ENCODE peak calls at places on chromosome 3, in five cellular contexts. K, N, D, G and C are unnamed samples.

GRCh38 chr3:184005981-184006507 is 11.6 kb downstream of the ABCC5 start:
- DNase-seq in N (no peak), K (no peak), D (peak), G (peak), C (peak)

GRCh38 chr3:23497156-23497555 is 294.0 kb downstream of the UBE2E2 start:
- DNase-seq in K (no peak), D (no peak), N (no peak), G (no peak), C (no peak)

GRCh38 chr3:42042747-42043115 is 48.4 kb upstream of the TRAK1 start:
- DNase-seq in G (no peak), N (no peak), D (no peak), K (no peak), C (no peak)

GRCh38 chr3:161559177-161559998 is 62.8 kb downstream of the OTOL1 start:
- DNase-seq in G (peak), K (peak), N (no peak), D (peak), C (no peak)

GRCh38 chr3:17411157-17411877 is 331.1 kb downstream of the TBC1D5 start:
- DNase-seq in K (no peak), D (no peak), G (no peak), N (no peak), C (no peak)

GRCh38 chr3:170076715-170077238 is 39.0 kb downstream of the GPR160 start:
- DNase-seq in N (no peak), D (peak), K (peak), G (no peak), C (no peak)

GRCh38 chr3:139388961-139389551 is 391 bp downstream of the COPB2 start:
- DNase-seq in N (no peak), G (no peak), D (peak), K (no peak), C (no peak)

GRCh38 chr3:22536582-22536981 is 666.5 kb upstream of the UBE2E2 start:
- DNase-seq in K (no peak), G (no peak), N (no peak), D (no peak), C (no peak)

GRCh38 chr3:67661079-67661478 is 6.7 kb upstream of the SUCLG2 start:
- DNase-seq in K (no peak), D (no peak), G (no peak), N (no peak), C (no peak)

GRCh38 chr3:127749787-127750225 is 72.5 kb downstream of the MGLL start:
- DNase-seq in N (no peak), G (no peak), K (no peak), D (peak), C (no peak)

GRCh38 chr3:189394599-189395121 is 222.9 kb downstream of the TPRG1 start:
- DNase-seq in K (no peak), N (no peak), G (no peak), D (no peak), C (peak)

GRCh38 chr3:56890448-56891083 is 88.8 kb upstream of the ARHGEF3 start:
- DNase-seq in G (no peak), K (no peak), N (no peak), D (no peak), C (no peak)

GRCh38 chr3:43766672-43767465 is 76.1 kb downstream of the ABHD5 start:
- DNase-seq in K (no peak), G (no peak), N (no peak), D (peak), C (no peak)

GRCh38 chr3:124221286-124221821 is 229.4 kb upstream of the ROPN1 start:
- DNase-seq in D (no peak), N (no peak), G (no peak), K (no peak), C (no peak)

GRCh38 chr3:197749315-197749600 is 425 bp upstream of the FYTTD1 start:
- DNase-seq in G (peak), N (no peak), K (no peak), D (peak), C (no peak)

GRCh38 chr3:169390310-169390731 is 273.2 kb downstream of the MECOM start:
- DNase-seq in D (no peak), N (no peak), G (no peak), K (no peak), C (peak)

GRCh38 chr3:190486201-190486865 is 27.6 kb upstream of the IL1RAP start:
- DNase-seq in K (no peak), N (no peak), G (no peak), D (no peak), C (no peak)

GRCh38 chr3:194450341-194450740 is 36.5 kb downstream of the ATP13A3 start:
- DNase-seq in G (no peak), D (no peak), K (no peak), N (no peak), C (no peak)

GRCh38 chr3:188432826-188433525 is 279.0 kb downstream of the LPP start:
- DNase-seq in N (no peak), G (no peak), K (no peak), D (no peak), C (no peak)

GRCh38 chr3:189602471-189602870 is 28.7 kb upstream of the TP63 start:
- DNase-seq in K (no peak), N (no peak), D (no peak), G (no peak), C (no peak)

GRCh38 chr3:85603378-85603777 is 644.6 kb downstream of the CADM2 start:
- DNase-seq in N (no peak), D (no peak), G (no peak), K (no peak), C (no peak)

GRCh38 chr3:59128685-59129084 is 78.9 kb upstream of the CFAP20DC start:
- DNase-seq in D (no peak), N (peak), K (no peak), G (no peak), C (no peak)

GRCh38 chr3:72997421-72997961 is 880 bp downstream of the PPP4R2 start:
- DNase-seq in G (peak), D (peak), N (no peak), K (peak), C (no peak)

GRCh38 chr3:184685646-184686045 is 26.2 kb downstream of the MAGEF1 start:
- DNase-seq in D (no peak), K (no peak), G (no peak), N (no peak), C (no peak)

GRCh38 chr3:99330281-99330680 is 308.1 kb upstream of the COL8A1 start:
- DNase-seq in D (no peak), G (no peak), N (no peak), K (no peak), C (no peak)

GRCh38 chr3:53009826-53010539 is 35.9 kb downstream of the SFMBT1 start:
- DNase-seq in D (no peak), N (no peak), K (no peak), G (no peak), C (no peak)

GRCh38 chr3:29065211-29065785 is 215.6 kb upstream of the RBMS3 start:
- DNase-seq in D (no peak), K (no peak), G (no peak), N (no peak), C (no peak)

DNA sequence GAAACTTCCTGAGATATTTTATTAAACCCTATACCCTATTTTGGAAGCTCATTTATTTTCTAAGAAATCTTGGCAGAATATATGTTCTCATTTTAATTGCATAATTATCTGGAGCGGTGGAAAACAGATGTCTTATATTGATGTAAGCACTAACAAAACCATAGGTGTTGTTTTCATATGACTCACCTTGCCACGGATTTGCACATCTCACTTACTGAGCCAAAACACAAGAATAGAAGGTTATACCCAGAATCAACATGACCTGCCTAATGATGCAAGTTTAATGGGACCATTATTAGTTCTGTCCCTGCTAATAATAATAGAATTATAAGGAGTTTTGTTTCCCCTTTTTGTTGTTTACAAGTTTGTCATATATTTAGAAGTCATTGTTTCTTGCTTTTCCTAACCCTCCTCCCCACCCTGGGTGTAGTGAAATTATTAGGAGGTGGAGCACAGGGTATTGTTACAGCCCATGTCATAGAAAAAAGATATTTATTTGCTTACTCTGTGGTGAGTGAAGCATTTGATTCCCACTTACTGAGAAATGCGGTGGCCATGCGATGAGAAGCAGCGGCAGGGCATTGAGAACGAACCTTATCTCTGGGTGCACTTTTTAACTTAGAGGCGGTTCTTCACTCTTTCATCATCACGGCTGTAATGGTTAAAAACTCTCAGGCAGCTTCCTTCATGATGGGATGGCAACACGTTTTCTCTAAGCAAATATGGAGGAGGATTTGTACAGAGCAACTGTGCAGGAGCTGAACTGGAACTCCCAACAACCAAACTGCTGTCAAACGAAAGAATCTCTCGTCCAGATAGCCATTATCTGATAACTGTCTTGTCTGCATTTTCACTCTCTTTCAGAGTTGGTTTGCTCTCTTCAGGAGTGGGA is 521 bp downstream of the IL5RA start:
- DNase-seq in D (peak), N (no peak), G (no peak), K (no peak), C (no peak)
- TF ChIP-seq JUND in D (no peak), N (no peak), G (no peak), K (no peak), C (no peak)

GRCh38 chr3:49723301-49723630 is 485 bp downstream of the GMPPB start:
- DNase-seq in K (peak), N (no peak), G (peak), D (peak), C (no peak)

GRCh38 chr3:49723631-49724551 is at the start of gene GMPPB:
- DNase-seq in G (peak), D (peak), N (peak), K (peak), C (peak)

GRCh38 chr3:49725906-49726681 is 2.3 kb upstream of the GMPPB start:
- DNase-seq in K (no peak), D (no peak), N (no peak), G (no peak), C (no peak)

GRCh38 chr3:49722896-49723295 is 855 bp downstream of the GMPPB start:
- DNase-seq in G (no peak), N (peak), K (no peak), D (no peak), C (no peak)

DNA sequence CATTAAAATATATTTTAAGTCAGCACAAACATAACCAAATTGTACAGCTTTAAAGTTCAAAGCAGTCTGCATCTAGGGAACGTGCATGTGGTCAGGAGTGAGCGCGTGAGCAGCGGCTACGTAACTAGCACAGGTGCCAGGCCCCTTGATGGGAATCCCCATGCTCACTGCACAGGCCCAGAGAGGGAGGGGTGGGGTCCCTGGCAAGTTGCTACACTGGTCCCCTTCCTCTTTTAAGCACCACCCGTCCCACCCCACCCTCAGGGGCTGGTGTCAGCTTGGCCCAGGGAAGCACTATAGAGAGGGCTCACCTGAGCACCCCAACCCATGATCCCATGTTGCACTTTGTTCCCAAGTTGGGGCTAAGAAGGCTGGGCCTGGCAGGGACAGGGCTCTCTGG is 835 bp upstream of the GMPPB start:
- DNase-seq in G (no peak), K (no peak), D (no peak), N (peak), C (no peak)
- TF ChIP-seq ATF3 in G (no peak), K (no peak), D (no peak), N (no peak), C (no peak)

GRCh38 chr3:133083395-133083794 is 45.2 kb downstream of the TMEM108 start:
- DNase-seq in K (no peak), N (no peak), D (no peak), G (no peak), C (no peak)

GRCh38 chr3:133081016-133081415 is 42.8 kb downstream of the TMEM108 start:
- DNase-seq in N (no peak), D (no peak), K (no peak), G (no peak), C (no peak)

GRCh38 chr3:133075027-133075426 is 36.8 kb downstream of the TMEM108 start:
- DNase-seq in K (no peak), N (no peak), D (no peak), G (no peak), C (no peak)

GRCh38 chr3:133079621-133080020 is 41.4 kb downstream of the TMEM108 start:
- DNase-seq in K (no peak), N (no peak), G (no peak), D (no peak), C (no peak)

DNA sequence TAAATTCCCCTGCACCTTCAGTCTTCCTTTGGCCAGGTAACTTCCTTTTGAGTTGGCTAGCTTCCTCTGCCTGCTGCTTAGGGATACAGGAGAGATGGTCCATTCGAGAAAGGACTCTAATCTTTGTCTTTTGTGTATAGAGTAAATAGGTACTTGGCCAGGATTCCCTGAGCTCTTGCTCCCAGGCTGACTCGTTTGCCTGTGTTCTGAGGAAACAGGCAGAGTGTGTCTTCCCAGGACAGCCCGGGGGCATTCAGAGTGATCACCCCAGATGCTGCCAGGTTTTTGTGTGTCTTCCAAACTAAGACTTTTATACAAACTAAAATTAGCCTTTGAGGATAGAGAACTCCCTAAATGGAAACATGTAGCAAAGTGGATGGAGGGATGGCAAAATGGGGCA is 39.5 kb downstream of the TMEM108 start:
- DNase-seq in K (no peak), N (no peak), D (no peak), G (no peak), C (no peak)
- TF ChIP-seq JUND in K (no peak), N (no peak), D (no peak), G (no peak), C (no peak)

GRCh38 chr3:152047465-152047864 is 174.0 kb downstream of the SUCNR1 start:
- DNase-seq in G (no peak), D (no peak), N (no peak), K (no peak), C (no peak)

GRCh38 chr3:152046280-152046679 is 172.8 kb downstream of the SUCNR1 start:
- DNase-seq in K (no peak), N (no peak), D (no peak), G (no peak), C (no peak)

GRCh38 chr3:152040319-152040718 is 166.9 kb downstream of the SUCNR1 start:
- DNase-seq in D (no peak), K (no peak), N (no peak), G (no peak), C (no peak)

GRCh38 chr3:152039887-152040286 is 166.4 kb downstream of the SUCNR1 start:
- DNase-seq in G (no peak), N (no peak), K (no peak), D (no peak), C (peak)

DNA sequence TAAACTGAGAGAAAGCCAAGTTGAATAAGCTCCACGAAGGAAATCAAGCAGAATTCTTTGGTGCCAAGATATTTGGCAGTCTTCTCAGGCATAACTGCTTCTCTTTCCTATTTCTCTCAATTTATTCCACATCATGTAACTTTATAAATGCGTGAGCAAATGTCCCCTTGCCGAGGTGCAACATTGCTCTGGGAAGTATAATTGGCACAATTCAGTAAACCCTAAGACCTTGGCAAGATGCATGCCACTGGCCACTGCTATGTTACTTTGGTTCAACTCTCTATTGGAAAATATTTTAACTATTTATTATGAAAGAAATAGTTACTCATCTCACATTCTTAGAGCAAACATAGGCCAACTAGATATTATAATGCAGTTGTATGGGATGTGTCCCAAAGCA is 170.2 kb downstream of the SUCNR1 start:
- DNase-seq in N (no peak), G (no peak), K (no peak), D (no peak), C (no peak)
- TF ChIP-seq ATF3 in N (no peak), G (no peak), K (no peak), D (no peak), C (no peak)

GRCh38 chr3:20340324-20340928 is 154.4 kb upstream of the SGO1 start:
- DNase-seq in D (peak), G (peak), K (peak), N (peak), C (peak)

GRCh38 chr3:20344400-20344959 is 158.5 kb upstream of the SGO1 start:
- DNase-seq in G (no peak), N (no peak), K (no peak), D (no peak), C (no peak)

GRCh38 chr3:20346369-20346768 is 160.4 kb upstream of the SGO1 start:
- DNase-seq in G (no peak), K (no peak), N (no peak), D (no peak), C (no peak)

GRCh38 chr3:20343790-20344189 is 157.8 kb upstream of the SGO1 start:
- DNase-seq in G (no peak), K (no peak), D (no peak), N (no peak), C (no peak)
- TF ChIP-seq JUND in G (no peak), K (no peak), D (no peak), N (no peak), C (no peak)

GRCh38 chr3:187257471-187257870 is 34.1 kb downstream of the MASP1 start:
- DNase-seq in N (no peak), G (no peak), K (no peak), D (no peak), C (no peak)

GRCh38 chr3:187256217-187256616 is 35.3 kb downstream of the MASP1 start:
- DNase-seq in D (peak), N (no peak), G (no peak), K (no peak), C (no peak)

GRCh38 chr3:187262360-187262759 is 29.2 kb downstream of the MASP1 start:
- DNase-seq in D (no peak), N (no peak), G (no peak), K (no peak), C (no peak)

GRCh38 chr3:187261541-187261969 is 30.0 kb downstream of the MASP1 start:
- DNase-seq in G (no peak), D (no peak), N (no peak), K (no peak), C (no peak)

DNA sequence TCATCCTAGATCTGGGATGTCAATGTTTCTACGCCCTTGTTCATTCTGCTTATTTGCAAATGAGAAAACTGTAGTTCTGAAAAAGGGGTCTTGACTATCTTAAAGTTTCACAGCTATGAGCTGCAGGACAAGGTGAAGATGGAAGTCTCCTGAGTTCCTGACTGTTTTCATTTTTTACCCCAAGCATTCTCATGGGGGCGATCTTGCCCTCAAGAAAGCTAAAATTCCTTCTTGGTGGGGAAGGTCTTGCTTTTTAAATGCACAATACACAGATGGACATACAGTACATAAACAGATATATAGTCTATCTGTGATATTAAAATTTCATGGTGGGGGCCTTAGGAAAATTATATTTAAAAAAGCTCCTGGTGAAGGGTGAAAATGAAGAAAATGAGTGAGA is 32.4 kb downstream of the MASP1 start:
- DNase-seq in K (no peak), D (no peak), G (no peak), N (no peak), C (no peak)
- TF ChIP-seq ATF3 in K (no peak), D (no peak), G (no peak), N (no peak), C (no peak)

DNA sequence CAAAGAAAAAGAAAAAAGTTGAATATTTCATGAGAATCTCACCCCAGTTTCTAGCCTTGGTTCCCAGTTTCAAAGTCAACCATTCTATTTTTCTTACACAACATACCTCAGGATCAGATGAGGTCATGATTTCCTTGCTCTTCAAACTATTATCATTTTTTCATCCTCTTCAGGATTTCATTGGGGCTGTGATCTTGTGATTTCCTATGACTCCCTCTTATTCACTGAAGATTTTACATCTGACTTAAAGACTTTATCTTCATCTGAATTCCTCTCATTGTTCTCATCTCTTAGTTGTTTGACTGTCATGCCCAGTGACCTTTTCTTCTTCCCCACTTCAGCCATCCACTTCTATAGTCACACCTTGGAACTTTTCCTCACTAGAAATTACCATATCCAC is 3.1 kb upstream of the C3orf33 start:
- DNase-seq in G (no peak), N (no peak), K (no peak), D (no peak), C (no peak)
- TF ChIP-seq JUND in G (no peak), N (no peak), K (no peak), D (no peak), C (no peak)